ENCODE peak calls at places on chromosomes 4 and X, in eight cellular contexts. One of them, this sample, is unnamed.

GRCh38 chrX:23292979-23293651 is 41.5 kb upstream of the PTCHD1 start:
- DNase-seq in epithelial cell of esophagus: no peak
- DNase-seq in trophoblast cell: no peak
- DNase-seq in HS-5: no peak
- DNase-seq in lung microvascular endothelial cell: no peak
- DNase-seq in fibroblast of the conjunctiva: no peak
- DNase-seq in AG08395: no peak
- DNase-seq in GM12864: no peak
- DNase-seq in this sample: no peak

GRCh38 chr4:98150092-98150761 is 7.0 kb upstream of the STPG2 start:
- DNase-seq in epithelial cell of esophagus: peak
- DNase-seq in trophoblast cell: no peak
- DNase-seq in HS-5: no peak
- DNase-seq in lung microvascular endothelial cell: peak
- DNase-seq in fibroblast of the conjunctiva: no peak
- DNase-seq in AG08395: no peak
- DNase-seq in GM12864: no peak
- DNase-seq in this sample: no peak

GRCh38 chrX:40530471-40530870 is 50.3 kb upstream of the ATP6AP2 start:
- DNase-seq in epithelial cell of esophagus: no peak
- DNase-seq in trophoblast cell: no peak
- DNase-seq in HS-5: no peak
- DNase-seq in lung microvascular endothelial cell: no peak
- DNase-seq in fibroblast of the conjunctiva: no peak
- DNase-seq in AG08395: no peak
- DNase-seq in GM12864: no peak
- DNase-seq in this sample: no peak

GRCh38 chr4:151855747-151856146 is 94.9 kb upstream of the GATB start:
- DNase-seq in epithelial cell of esophagus: no peak
- DNase-seq in trophoblast cell: no peak
- DNase-seq in HS-5: no peak
- DNase-seq in lung microvascular endothelial cell: no peak
- DNase-seq in fibroblast of the conjunctiva: no peak
- DNase-seq in AG08395: no peak
- DNase-seq in GM12864: no peak
- DNase-seq in this sample: no peak

GRCh38 chr4:5722328-5722727 is 11.3 kb downstream of the EVC start:
- DNase-seq in epithelial cell of esophagus: peak
- DNase-seq in trophoblast cell: no peak
- DNase-seq in HS-5: no peak
- DNase-seq in lung microvascular endothelial cell: no peak
- DNase-seq in fibroblast of the conjunctiva: no peak
- DNase-seq in AG08395: peak
- DNase-seq in GM12864: no peak
- DNase-seq in this sample: no peak

GRCh38 chr4:186642998-186643397 is 80.7 kb downstream of the FAT1 start:
- DNase-seq in epithelial cell of esophagus: no peak
- DNase-seq in trophoblast cell: no peak
- DNase-seq in HS-5: no peak
- DNase-seq in lung microvascular endothelial cell: no peak
- DNase-seq in fibroblast of the conjunctiva: no peak
- DNase-seq in AG08395: no peak
- DNase-seq in GM12864: no peak
- DNase-seq in this sample: no peak

GRCh38 chr4:94528792-94529451 is 77.2 kb downstream of the PDLIM5 start:
- DNase-seq in epithelial cell of esophagus: no peak
- DNase-seq in trophoblast cell: no peak
- DNase-seq in HS-5: no peak
- DNase-seq in lung microvascular endothelial cell: no peak
- DNase-seq in fibroblast of the conjunctiva: no peak
- DNase-seq in AG08395: no peak
- DNase-seq in GM12864: no peak
- DNase-seq in this sample: no peak

GRCh38 chr4:10656988-10657387 is 27.6 kb downstream of the CLNK start:
- DNase-seq in epithelial cell of esophagus: peak
- DNase-seq in trophoblast cell: peak
- DNase-seq in HS-5: no peak
- DNase-seq in lung microvascular endothelial cell: no peak
- DNase-seq in fibroblast of the conjunctiva: no peak
- DNase-seq in AG08395: no peak
- DNase-seq in GM12864: no peak
- DNase-seq in this sample: no peak

GRCh38 chr4:96347582-96347981 is 507.7 kb downstream of the PDHA2 start:
- DNase-seq in epithelial cell of esophagus: peak
- DNase-seq in trophoblast cell: no peak
- DNase-seq in HS-5: no peak
- DNase-seq in lung microvascular endothelial cell: no peak
- DNase-seq in fibroblast of the conjunctiva: no peak
- DNase-seq in AG08395: no peak
- DNase-seq in GM12864: no peak
- DNase-seq in this sample: no peak

GRCh38 chr4:55069248-55069647 is 56.1 kb downstream of the KDR start:
- DNase-seq in epithelial cell of esophagus: peak
- DNase-seq in trophoblast cell: no peak
- DNase-seq in HS-5: no peak
- DNase-seq in lung microvascular endothelial cell: no peak
- DNase-seq in fibroblast of the conjunctiva: no peak
- DNase-seq in AG08395: peak
- DNase-seq in GM12864: no peak
- DNase-seq in this sample: no peak